ENCODE peak calls at places on chromosome 6, in five cellular contexts. Y is Karpas-422, T is cardiac fibroblast, O is GM23248, M is skeletal muscle cell. U is an unnamed sample.
A peak's percentile ranks its signal among the peaks of the same experiment; 100 is the strongest.

GRCh38 chr6:166584046-166584679 is 2.3 kb downstream of the RAMACL start:
- DNase-seq in Y (no peak), T (no peak), O (peak; percentile 41), M (no peak), U (peak; percentile 39)

GRCh38 chr6:51184046-51184445 is 365.4 kb downstream of the TFAP2B start:
- DNase-seq in Y (no peak), T (no peak), O (no peak), M (no peak), U (no peak)

GRCh38 chr6:12791371-12791770 is 74.8 kb downstream of the PHACTR1 start:
- DNase-seq in Y (no peak), T (no peak), O (peak; percentile 75), M (no peak), U (no peak)

GRCh38 chr6:134813146-134813545 is 136.8 kb downstream of the ALDH8A1 start:
- DNase-seq in Y (no peak), T (peak; percentile 64), O (no peak), M (no peak), U (no peak)

GRCh38 chr6:54935739-54936138 is 89.2 kb downstream of the FAM83B start:
- DNase-seq in Y (no peak), T (peak; percentile 3), O (peak; percentile 40), M (peak; percentile 60), U (no peak)

GRCh38 chr6:130421567-130421966 is 55.8 kb downstream of the TMEM200A start:
- DNase-seq in Y (no peak), T (peak; percentile 36), O (peak; percentile 72), M (no peak), U (no peak)

GRCh38 chr6:118288355-118289124 is 259.6 kb upstream of the PLN start:
- DNase-seq in Y (no peak), T (peak; percentile 21), O (peak; percentile 46), M (no peak), U (no peak)

GRCh38 chr6:127938701-127939100 is 37.8 kb upstream of the THEMIS start:
- DNase-seq in Y (no peak), T (peak; percentile 73), O (peak; percentile 75), M (peak; percentile 18), U (no peak)

GRCh38 chr6:154638369-154638768 is 94.8 kb upstream of the SCAF8 start:
- DNase-seq in Y (peak; percentile 24), T (no peak), O (peak; percentile 15), M (no peak), U (no peak)

GRCh38 chr6:106870069-106870468 is 104.5 kb downstream of the CD24 start:
- DNase-seq in Y (no peak), T (peak; percentile 44), O (peak; percentile 83), M (peak; percentile 16), U (no peak)

GRCh38 chr6:44072959-44073611 is 54.2 kb downstream of the MRPL14 start:
- DNase-seq in Y (peak; percentile 95), T (peak; percentile 88), O (peak; percentile 92), M (no peak), U (peak; percentile 90)

GRCh38 chr6:7155871-7156579 is 48.3 kb downstream of the RREB1 start:
- DNase-seq in Y (no peak), T (no peak), O (peak; percentile 40), M (no peak), U (no peak)

GRCh38 chr6:139540276-139540675 is 165.8 kb upstream of the CITED2 start:
- DNase-seq in Y (no peak), T (peak; percentile 61), O (peak; percentile 88), M (peak; percentile 72), U (no peak)

GRCh38 chr6:41373367-41373918 is 38.0 kb downstream of the NCR2 start:
- DNase-seq in Y (no peak), T (no peak), O (no peak), M (no peak), U (no peak)

GRCh38 chr6:163345931-163346330 is 68.6 kb upstream of the QKI start:
- DNase-seq in Y (no peak), T (no peak), O (no peak), M (no peak), U (no peak)
- H3K4me3 ChIP-seq in Y (no peak overlapping the region), T (no peak overlapping the region), O (no peak overlapping the region), M (no peak overlapping the region), U (no peak overlapping the region)

DNA sequence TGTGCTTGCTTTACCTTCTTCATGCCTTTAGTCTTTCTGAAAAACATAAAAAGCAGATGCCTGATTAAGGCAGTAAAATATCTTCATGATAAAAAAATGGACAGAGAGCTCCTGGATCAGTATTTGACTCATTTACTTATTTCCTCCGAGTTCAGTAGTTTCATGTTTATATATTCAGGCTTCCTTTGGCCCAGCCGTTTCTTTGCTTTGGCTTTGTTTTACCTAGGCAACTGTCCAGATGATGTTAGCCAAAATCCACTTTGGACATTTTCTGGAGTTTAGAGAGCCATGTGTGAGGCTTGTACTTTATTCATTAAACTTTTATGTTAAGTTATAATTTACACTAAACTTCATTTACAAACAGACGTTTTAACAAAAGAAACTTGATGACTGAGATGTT is 307.2 kb upstream of the RSPO3 start:
- DNase-seq in Y (no peak), T (peak; percentile 40), O (peak; percentile 62), M (peak; percentile 29), U (no peak)
- H3K4me3 ChIP-seq in Y (no peak overlapping the region), T (no peak overlapping the region), O (peak overlapping the region; percentile 8), M (no peak overlapping the region), U (no peak overlapping the region)

GRCh38 chr6:28211840-28212509 is 13.1 kb upstream of the ZSCAN9 start:
- DNase-seq in Y (peak; percentile 61), T (no peak), O (no peak), M (no peak), U (no peak)
- H3K4me3 ChIP-seq in Y (peak overlapping the region; percentile 64), T (peak overlapping the region; percentile 48), O (peak overlapping the region; percentile 70), M (peak overlapping the region; percentile 49), U (no peak overlapping the region)

DNA sequence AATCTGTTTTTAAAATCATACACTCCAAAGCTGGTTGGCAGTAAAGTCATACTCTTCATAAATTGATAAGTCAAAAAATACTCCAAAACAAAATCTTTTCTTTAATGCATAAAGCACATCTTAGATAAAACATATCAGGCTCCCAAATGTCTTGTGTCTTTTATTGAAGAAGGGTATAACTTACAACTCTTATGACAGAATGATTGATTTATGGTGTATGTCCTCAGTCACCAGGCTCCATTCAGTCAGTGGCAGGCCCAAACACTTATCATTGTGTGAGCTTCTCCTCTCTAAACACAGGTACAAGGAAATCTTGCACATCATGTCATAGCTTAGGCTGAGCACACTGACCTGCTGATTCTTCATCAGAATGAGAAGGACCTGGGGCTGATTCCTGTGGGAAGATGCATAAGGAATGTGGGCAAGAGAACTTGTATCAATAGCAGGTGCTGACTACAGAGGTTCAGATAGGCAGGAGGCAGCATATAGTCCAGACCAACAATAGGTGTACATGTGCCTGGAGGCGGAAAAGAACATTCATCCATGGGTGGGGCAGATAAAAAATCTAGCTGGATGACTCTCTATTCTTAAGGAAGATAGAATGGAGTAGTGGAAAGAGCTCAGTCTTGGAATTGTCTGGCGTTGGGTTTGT is 1.9 kb downstream of the CALHM5 start:
- DNase-seq in Y (no peak), T (no peak), O (peak; percentile 23), M (no peak), U (no peak)
- H3K4me3 ChIP-seq in Y (no peak overlapping the region), T (peak overlapping the region; percentile 62), O (peak overlapping the region; percentile 79), M (peak overlapping the region; percentile 52), U (peak overlapping the region; percentile 75)

GRCh38 chr6:149075616-149076354 is 241.7 kb upstream of the TAB2 start:
- DNase-seq in Y (no peak), T (peak; percentile 46), O (peak; percentile 25), M (no peak), U (no peak)
- H3K4me3 ChIP-seq in Y (no peak overlapping the region), T (no peak overlapping the region), O (no peak overlapping the region), M (no peak overlapping the region), U (no peak overlapping the region)

U was measured in right cardiac atrium.